ENCODE peak calls at places on chromosomes 4 and X, in five cellular contexts. U is T-helper 1 cell, D is A172, S is left ventricle myocardium superior, V is activated T-cell treated with anti-CD3 and anti-CD28 coated beads for 1 hour. N is an unnamed sample.

GRCh38 chrX:11666180-11666579 is 460 bp upstream of the ARHGAP6 start:
- DNase-seq in U (no peak), D (no peak), S (peak; percentile 29), V (no peak), N (peak; percentile 40)

GRCh38 chr4:145808021-145808650 is 128.2 kb downstream of the C4orf51 start:
- DNase-seq in U (no peak), D (peak; percentile 98), S (no peak), V (no peak), N (peak; percentile 95)

GRCh38 chrX:38205037-38205436 is 15.6 kb downstream of the SRPX start:
- DNase-seq in U (no peak), D (no peak), S (no peak), V (no peak), N (no peak)

GRCh38 chrX:40543661-40544328 is 37.0 kb upstream of the ATP6AP2 start:
- DNase-seq in U (no peak), D (peak; percentile 34), S (no peak), V (no peak), N (peak; percentile 49)

GRCh38 chr4:126233483-126233882 is 918.7 kb downstream of the FAT4 start:
- DNase-seq in U (no peak), D (no peak), S (no peak), V (no peak), N (no peak)

GRCh38 chrX:23511783-23512182 is 155.5 kb upstream of the PRDX4 start:
- DNase-seq in U (no peak), D (no peak), S (no peak), V (no peak), N (no peak)

GRCh38 chrX:68286076-68286475 is 147.2 kb downstream of the OPHN1 start:
- DNase-seq in U (no peak), D (no peak), S (no peak), V (no peak), N (no peak)

GRCh38 chr4:40702137-40702799 is 47.5 kb upstream of the NSUN7 start:
- DNase-seq in U (no peak), D (no peak), S (no peak), V (no peak), N (no peak)

GRCh38 chr4:151563194-151563593 is 154.2 kb downstream of the FHIP1A start:
- DNase-seq in U (no peak), D (no peak), S (no peak), V (no peak), N (no peak)

GRCh38 chr4:58935336-58935735 is 1825.2 kb upstream of the IGFBP7 start:
- DNase-seq in U (no peak), D (peak; percentile 13), S (no peak), V (no peak), N (no peak)

GRCh38 chr4:2462218-2462991 is 6.5 kb upstream of the RNF4 start:
- DNase-seq in U (peak; percentile 73), D (no peak), S (peak; percentile 86), V (peak; percentile 58), N (peak; percentile 48)

GRCh38 chr4:98851806-98852205 is 77.1 kb downstream of the EIF4E start:
- DNase-seq in U (no peak), D (peak; percentile 36), S (no peak), V (no peak), N (no peak)

GRCh38 chr4:146192060-146192459 is 16.5 kb downstream of the LSM6 start:
- DNase-seq in U (no peak), D (no peak), S (no peak), V (no peak), N (no peak)

GRCh38 chrX:75061701-75062100 is 94.4 kb downstream of the ABCB7 start:
- DNase-seq in U (no peak), D (no peak), S (no peak), V (no peak), N (no peak)

GRCh38 chr4:106978046-106978774 is 57.9 kb downstream of the DKK2 start:
- DNase-seq in U (no peak), D (no peak), S (peak; percentile 3), V (no peak), N (no peak)

GRCh38 chrX:133171962-133172708 is 46.0 kb downstream of the TFDP3 start:
- DNase-seq in U (no peak), D (peak; percentile 6), S (no peak), V (no peak), N (peak; percentile 9)

GRCh38 chrX:39556056-39556455 is 541.7 kb downstream of the BCOR start:
- DNase-seq in U (no peak), D (no peak), S (no peak), V (no peak), N (no peak)

GRCh38 chr4:156673483-156673882 is 298.1 kb downstream of the PDGFC start:
- DNase-seq in U (no peak), D (no peak), S (no peak), V (no peak), N (no peak)

GRCh38 chrX:80223922-80224579 is 196.2 kb upstream of the TENT5D start:
- DNase-seq in U (no peak), D (no peak), S (no peak), V (no peak), N (no peak)

GRCh38 chr4:66000500-66001117 is 330.3 kb upstream of the EPHA5 start:
- DNase-seq in U (no peak), D (no peak), S (no peak), V (no peak), N (peak; percentile 14)

GRCh38 chr4:7095611-7096155 is 27.8 kb upstream of the GRPEL1 start:
- DNase-seq in U (no peak), D (no peak), S (no peak), V (no peak), N (no peak)

GRCh38 chr4:125316391-125316780 is 1.6 kb downstream of the FAT4 start:
- DNase-seq in U (no peak), D (no peak), S (peak; percentile 66), V (no peak), N (peak; percentile 57)

GRCh38 chrX:82141942-82142341 is 940.0 kb downstream of the SH3BGRL start:
- DNase-seq in U (peak; percentile 2), D (no peak), S (no peak), V (no peak), N (no peak)

GRCh38 chrX:3697701-3698279 is 15.7 kb downstream of the PRKX start:
- DNase-seq in U (no peak), D (peak; percentile 68), S (peak; percentile 48), V (no peak), N (peak; percentile 96)

GRCh38 chrX:151789179-151789800 is 54.7 kb downstream of the CNGA2 start:
- DNase-seq in U (no peak), D (peak; percentile 80), S (peak; percentile 52), V (no peak), N (peak; percentile 70)

N was measured in Caki2.